ENCODE peak calls at places on chromosomes 3 and 15, in five cellular contexts. V, G, B, P and Y are unnamed samples. For H3K4me1, the result is how much of the 10 kb centered on the place peaks cover.

GRCh38 chr3:158770254-158771017 is 31.4 kb upstream of the MFSD1 start:
- DNase-seq in V (peak), G (peak), B (no peak), P (no peak), Y (no peak)

GRCh38 chr3:132268956-132269355 is 48.3 kb upstream of the ACP3 start:
- DNase-seq in V (peak), G (peak), B (no peak), P (no peak), Y (no peak)

GRCh38 chr15:85031086-85031943 is 49.7 kb downstream of the PDE8A start:
- DNase-seq in V (no peak), B (no peak), G (no peak), P (no peak), Y (peak)

GRCh38 chr3:187286467-187287059 is 5.0 kb downstream of the MASP1 start:
- DNase-seq in B (no peak), P (peak), G (peak), V (peak), Y (peak)

GRCh38 chr3:108863799-108864135 is 41.2 kb downstream of the TRAT1 start:
- DNase-seq in P (no peak), B (no peak), G (no peak), V (no peak), Y (no peak)

GRCh38 chr15:34055868-34056595 is 17.0 kb upstream of the AVEN start:
- DNase-seq in G (peak), B (no peak), P (no peak), V (peak), Y (no peak)

GRCh38 chr15:86690566-86690965 is 610.9 kb downstream of the AGBL1 start:
- DNase-seq in B (no peak), G (no peak), P (no peak), V (peak), Y (no peak)

GRCh38 chr3:44509985-44510360 is 32.5 kb upstream of the ZNF445 start:
- DNase-seq in G (peak), P (no peak), V (peak), B (no peak), Y (no peak)

GRCh38 chr3:189944285-189945145 is 176.2 kb downstream of the P3H2 start:
- DNase-seq in V (peak), P (no peak), G (peak), B (no peak), Y (no peak)

GRCh38 chr3:194045289-194045688 is 90.7 kb upstream of the HES1 start:
- DNase-seq in P (no peak), V (no peak), G (no peak), B (no peak), Y (no peak)

GRCh38 chr3:36496734-36497133 is 116.4 kb downstream of the STAC start:
- DNase-seq in G (peak), V (no peak), B (no peak), P (no peak), Y (no peak)

GRCh38 chr3:13621381-13622221 is 72.7 kb downstream of the FBLN2 start:
- DNase-seq in B (no peak), P (peak), V (no peak), G (no peak), Y (no peak)

GRCh38 chr15:41809121-41809520 is 18.8 kb upstream of the JMJD7 start:
- DNase-seq in G (no peak), P (no peak), V (peak), B (no peak), Y (no peak)

GRCh38 chr15:52010633-52011595 is 8.1 kb upstream of the MAPK6 start:
- DNase-seq in P (peak), V (peak), B (no peak), G (peak), Y (no peak)

GRCh38 chr3:188266581-188267274 is 112.8 kb downstream of the LPP start:
- DNase-seq in P (peak), G (peak), V (peak), B (peak), Y (no peak)

GRCh38 chr3:38588276-38588971 is 61.1 kb downstream of the SCN5A start:
- DNase-seq in V (no peak), B (no peak), G (no peak), P (peak), Y (no peak)

GRCh38 chr3:165133188-165133899 is 55.0 kb upstream of the SI start:
- DNase-seq in G (no peak), P (no peak), B (no peak), V (no peak), Y (no peak)

GRCh38 chr3:134796313-134797079 is 1.4 kb downstream of the EPHB1 start:
- DNase-seq in B (no peak), V (peak), P (peak), G (no peak), Y (peak)

GRCh38 chr3:113140876-113141275 is 70.5 kb upstream of the BOC start:
- DNase-seq in P (no peak), B (no peak), G (no peak), V (no peak), Y (no peak)

GRCh38 chr3:182486459-182486858 is 306.8 kb upstream of the ATP11B start:
- DNase-seq in P (no peak), V (peak), G (no peak), B (no peak), Y (no peak)

GRCh38 chr15:74007820-74008371 is 13.4 kb downstream of the PML start:
- DNase-seq in B (no peak), P (no peak), V (no peak), G (no peak), Y (no peak)

GRCh38 chr3:171459130-171459941 is 869 bp downstream of the TNIK start:
- DNase-seq in V (peak), B (peak), G (peak), P (peak), Y (peak)

GRCh38 chr3:140270329-140270728 is 335.3 kb downstream of the CLSTN2 start:
- DNase-seq in V (no peak), G (no peak), P (no peak), B (no peak), Y (no peak)

GRCh38 chr15:101168463-101168824 is 83.4 kb downstream of the CHSY1 start:
- DNase-seq in V (no peak), G (no peak), B (no peak), P (peak), Y (no peak)
- H3K4me1 ChIP-seq in V (half or more), G (under half), B (under half), P (under half), Y (under half)

GRCh38 chr3:195106418-195106906 is 164.5 kb downstream of the XXYLT1 start:
- DNase-seq in B (peak), P (peak), V (peak), G (peak), Y (peak)
- H3K4me3 ChIP-seq in B (peak), P (peak), V (peak), G (no peak), Y (no peak)

DNA sequence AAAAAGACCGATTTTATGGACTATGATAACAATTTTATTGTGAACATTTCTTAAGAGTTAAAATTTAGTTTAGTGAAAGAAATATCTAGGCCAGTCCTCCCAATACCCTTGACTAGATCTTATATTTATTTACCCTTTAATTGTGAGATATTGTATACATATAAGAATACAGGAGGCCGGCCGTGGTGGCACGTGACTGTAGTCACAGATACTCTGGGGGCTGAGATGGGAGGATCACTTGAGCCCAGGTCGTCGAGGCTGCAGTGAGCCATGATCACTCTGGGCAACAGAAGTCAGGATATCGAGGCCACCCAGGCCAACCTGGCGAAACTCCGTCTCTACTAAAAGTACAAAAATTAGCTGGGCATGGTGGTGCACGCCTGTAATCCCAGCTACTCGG is 767 bp upstream of the RMDN3 start:
- DNase-seq in G (no peak), B (no peak), P (peak), V (no peak), Y (peak)
- H3K27ac ChIP-seq in G (peak), B (peak), P (peak), V (peak), Y (peak)

DNA sequence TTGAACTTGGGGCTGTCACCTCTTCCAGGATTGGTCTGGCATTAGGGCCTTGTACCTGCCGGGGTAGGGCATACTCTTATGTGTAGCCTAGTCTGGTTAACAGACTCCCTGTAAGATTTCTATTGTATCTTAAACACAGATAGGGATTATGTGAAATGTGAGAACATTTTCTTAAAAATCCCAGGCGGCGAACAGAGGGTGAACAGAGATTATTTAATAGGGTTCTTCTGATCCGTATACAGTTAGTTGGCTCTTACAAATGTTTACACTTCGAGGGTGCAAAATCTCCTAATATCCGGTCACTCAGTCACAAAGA is 791 bp downstream of the PLCL2 start:
- DNase-seq in G (no peak), V (peak), B (no peak), P (no peak), Y (no peak)
- H3K4me1 ChIP-seq in G (under half), V (under half), B (under half), P (half or more), Y (under half)

GRCh38 chr15:44311136-44311535 is 22.6 kb downstream of the GOLM2 start:
- DNase-seq in V (no peak), G (no peak), B (no peak), P (no peak), Y (no peak)
- H3K4me3 ChIP-seq in V (no peak), G (no peak), B (no peak), P (no peak), Y (no peak)

GRCh38 chr15:68578960-68579935 is at the start of gene CORO2B:
- DNase-seq in B (no peak), P (peak), G (peak), V (peak), Y (no peak)
- H3K27ac ChIP-seq in B (peak), P (peak), G (no peak), V (no peak), Y (no peak)

GRCh38 chr3:112086857-112087524 is 802 bp downstream of the C3orf52 start:
- DNase-seq in G (no peak), B (no peak), V (peak), P (no peak), Y (no peak)
- H3K4me1 ChIP-seq in G (under half), B (under half), V (under half), P (under half), Y (under half)

DNA sequence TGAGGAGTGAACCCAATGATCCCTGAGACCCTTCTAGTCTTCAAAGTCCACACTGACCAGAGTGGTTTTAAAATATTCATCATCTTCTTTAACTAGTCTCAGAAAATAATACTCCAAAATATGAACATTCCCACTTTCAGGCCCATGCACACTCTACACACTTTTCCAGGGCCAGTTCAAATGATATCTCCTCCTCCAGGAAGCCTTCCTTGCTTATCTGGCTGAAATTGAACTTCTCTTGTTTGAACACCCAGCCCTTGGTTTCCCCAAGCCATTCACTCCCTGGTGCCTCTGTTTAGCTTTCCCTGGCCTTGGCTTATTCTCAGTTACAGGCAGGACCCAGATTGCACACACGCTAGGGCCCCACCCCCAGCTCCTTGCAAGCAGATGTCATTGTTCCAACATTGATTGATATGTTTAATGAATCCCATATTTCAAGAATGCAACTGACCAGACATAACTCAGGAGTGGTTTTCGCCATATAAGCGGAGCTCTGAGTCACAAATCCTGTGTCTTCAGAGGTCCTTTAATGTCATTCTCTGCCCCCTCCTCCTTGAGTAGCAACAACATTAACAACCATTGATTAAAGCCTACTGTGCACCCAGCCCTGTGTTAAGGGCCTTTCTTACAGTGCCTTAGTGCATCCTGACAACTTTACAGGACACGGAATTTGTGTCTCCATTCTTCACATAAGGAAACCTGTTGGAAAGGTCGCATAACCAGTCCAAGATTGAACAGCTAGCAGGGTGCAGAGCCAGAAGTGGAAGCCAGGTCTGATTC is 2.1 kb downstream of the ITGA11 start:
- DNase-seq in G (peak), V (no peak), P (no peak), B (peak), Y (no peak)
- H3K4me3 ChIP-seq in G (no peak), V (no peak), P (no peak), B (no peak), Y (no peak)

GRCh38 chr3:27511724-27512422 is 27.7 kb upstream of the SLC4A7 start:
- DNase-seq in V (no peak), P (no peak), G (no peak), B (no peak), Y (no peak)

GRCh38 chr3:27508421-27508820 is 24.2 kb upstream of the SLC4A7 start:
- DNase-seq in P (no peak), B (no peak), G (no peak), V (no peak), Y (no peak)

GRCh38 chr3:27507111-27507510 is 22.9 kb upstream of the SLC4A7 start:
- DNase-seq in V (no peak), B (no peak), P (no peak), G (no peak), Y (no peak)

GRCh38 chr3:27507515-27508266 is 23.5 kb upstream of the SLC4A7 start:
- DNase-seq in G (peak), V (peak), P (no peak), B (no peak), Y (no peak)

GRCh38 chr3:27509376-27509775 is 25.2 kb upstream of the SLC4A7 start:
- DNase-seq in P (no peak), G (no peak), V (no peak), B (no peak), Y (no peak)
- H3K27ac ChIP-seq in P (no peak), G (no peak), V (no peak), B (no peak), Y (no peak)